ENCODE peak calls at places on chromosomes 16 and 17, in four cellular contexts. E is Ammon's horn, I is PC-9, L is substantia nigra. C is an unnamed sample.

GRCh38 chr17:21089145-21089544 is 37.6 kb upstream of the DHRS7B start:
- DNase-seq in L (no peak), I (no peak), E (no peak), C (no peak)

GRCh38 chr16:1543085-1543896 is 9.8 kb downstream of the TMEM204 start:
- DNase-seq in E (peak), L (peak), I (peak), C (peak)

GRCh38 chr17:72388765-72389473 is 268.1 kb downstream of the SOX9 start:
- DNase-seq in I (peak), E (no peak), L (no peak), C (no peak)

GRCh38 chr16:35181422-35182030 is 1722.1 kb downstream of the TP53TG3F start:
- DNase-seq in L (no peak), E (no peak), I (no peak), C (no peak)

GRCh38 chr16:53642094-53642493 is 61.6 kb downstream of the RPGRIP1L start:
- DNase-seq in I (no peak), L (no peak), E (no peak), C (no peak)

GRCh38 chr17:57309479-57309878 is 53.2 kb downstream of the MSI2 start:
- DNase-seq in L (no peak), E (no peak), I (no peak), C (no peak)

GRCh38 chr17:74356640-74357465 is 4.8 kb downstream of the BTBD17 start:
- DNase-seq in L (no peak), I (no peak), E (no peak), C (no peak)

GRCh38 chr17:16873654-16874035 is 98.3 kb downstream of the TNFRSF13B start:
- DNase-seq in L (no peak), E (no peak), I (no peak), C (no peak)

GRCh38 chr17:32452281-32452680 is 8.0 kb downstream of the PSMD11 start:
- DNase-seq in L (no peak), E (no peak), I (no peak), C (no peak)

GRCh38 chr16:46882304-46882939 is 1.7 kb upstream of the GPT2 start:
- DNase-seq in I (no peak), L (no peak), E (peak), C (no peak)

GRCh38 chr17:83010323-83011200 is 68.8 kb upstream of the METRNL start:
- DNase-seq in I (no peak), L (no peak), E (no peak), C (peak)

GRCh38 chr17:48554412-48555090 is 9.6 kb upstream of the HOXB2 start:
- DNase-seq in L (no peak), I (no peak), E (no peak), C (no peak)

GRCh38 chr17:80889897-80890550 is 101.6 kb upstream of the CHMP6 start:
- DNase-seq in L (no peak), I (no peak), E (no peak), C (no peak)

GRCh38 chr16:88349903-88350900 is 32.6 kb upstream of the ZNF469 start:
- DNase-seq in I (no peak), L (no peak), E (no peak), C (no peak)

GRCh38 chr17:18323007-18323406 is 7.9 kb downstream of the SMCR8 start:
- DNase-seq in E (no peak), L (no peak), I (no peak), C (no peak)

GRCh38 chr17:32335647-32336046 is 6.3 kb downstream of the C17orf75 start:
- DNase-seq in I (no peak), E (no peak), L (no peak), C (no peak)

GRCh38 chr16:77596243-77596642 is 126.1 kb upstream of the NUDT7 start:
- DNase-seq in I (no peak), L (no peak), E (no peak), C (no peak)

GRCh38 chr16:66874079-66874775 is 6.1 kb upstream of the PDP2 start:
- DNase-seq in L (no peak), E (no peak), I (no peak), C (no peak)

GRCh38 chr16:50696575-50697420 is 3.4 kb downstream of the NOD2 start:
- DNase-seq in I (peak), E (no peak), L (no peak), C (no peak)

GRCh38 chr16:1932050-1933028 is 10.7 kb downstream of the MSRB1 start:
- DNase-seq in E (no peak), I (no peak), L (no peak), C (no peak)

GRCh38 chr17:17109231-17109630 is 67.0 kb downstream of the MPRIP start:
- DNase-seq in E (no peak), I (no peak), L (no peak), C (no peak)

GRCh38 chr16:11117576-11118211 is 138.3 kb downstream of the SOCS1 start:
- DNase-seq in E (no peak), L (no peak), I (no peak), C (no peak)

GRCh38 chr17:61399131-61400057 is at the start of gene TBX2:
- DNase-seq in L (no peak), E (no peak), I (peak), C (no peak)

GRCh38 chr17:81457396-81457795 is 55.2 kb downstream of the ACTG1 start:
- DNase-seq in E (no peak), I (no peak), L (no peak), C (no peak)

C was measured in GM12891.